ENCODE peak calls at places on chromosomes 12 and 14, in nine cellular contexts. J is cardiac muscle cell, U is HCT116, L is heart right ventricle, C is tibial artery, E is Peyer's patch, X is IMR-90, F is adrenal gland, Y is K562. Z is an unnamed sample.

GRCh38 chr12:104605685-104606084 is 148.9 kb downstream of the CHST11 start:
- DNase-seq in J (no peak), U (no peak), L (peak; percentile 60), C (peak; percentile 92), E (no peak), X (no peak), F (peak; percentile 77), Y (no peak), Z (peak; percentile 59)

GRCh38 chr12:110708917-110709316 is 20.0 kb upstream of the HVCN1 start:
- DNase-seq in J (no peak), U (no peak), L (no peak), C (no peak), E (no peak), X (no peak), F (no peak), Y (no peak), Z (no peak)

GRCh38 chr12:19002192-19002591 is 127.3 kb upstream of the PLEKHA5 start:
- DNase-seq in J (peak; percentile 56), U (no peak), L (no peak), C (no peak), E (no peak), X (no peak), F (no peak), Y (no peak), Z (no peak)

GRCh38 chr14:99784508-99784907 is 8.7 kb upstream of the EML1 start:
- DNase-seq in J (no peak), U (no peak), L (no peak), C (no peak), E (no peak), X (no peak), F (peak; percentile 42), Y (no peak), Z (no peak)

GRCh38 chr12:10235761-10236631 is 23.3 kb downstream of the GABARAPL1 start:
- DNase-seq in J (peak; percentile 61), U (peak; percentile 31), L (no peak), C (no peak), E (no peak), X (peak; percentile 44), F (no peak), Y (peak; percentile 45), Z (no peak)

GRCh38 chr12:22672951-22673350 is 48.0 kb downstream of the ETNK1 start:
- DNase-seq in J (peak; percentile 53), U (no peak), L (no peak), C (no peak), E (no peak), X (peak; percentile 79), F (no peak), Y (no peak), Z (no peak)

GRCh38 chr12:55681142-55682077 is 26.3 kb downstream of the ITGA7 start:
- DNase-seq in J (peak; percentile 62), U (peak; percentile 87), L (peak; percentile 65), C (peak; percentile 35), E (peak; percentile 21), X (peak; percentile 51), F (peak; percentile 65), Y (peak; percentile 20), Z (peak; percentile 54)

GRCh38 chr14:101470266-101470665 is 91.0 kb upstream of the DIO3 start:
- DNase-seq in J (no peak), U (no peak), L (no peak), C (no peak), E (no peak), X (no peak), F (no peak), Y (no peak), Z (no peak)

GRCh38 chr12:62919827-62920226 is 15.1 kb downstream of the PPM1H start:
- DNase-seq in J (peak; percentile 18), U (no peak), L (no peak), C (no peak), E (no peak), X (peak; percentile 63), F (no peak), Y (no peak), Z (no peak)

GRCh38 chr14:58280954-58281787 is 17.2 kb upstream of the ARID4A start:
- DNase-seq in J (peak; percentile 95), U (no peak), L (peak; percentile 65), C (no peak), E (no peak), X (peak; percentile 92), F (peak; percentile 88), Y (peak; percentile 25), Z (no peak)

GRCh38 chr12:132447731-132448452 is 42.1 kb upstream of the FBRSL1 start:
- DNase-seq in J (no peak), U (no peak), L (no peak), C (no peak), E (no peak), X (no peak), F (no peak), Y (no peak), Z (no peak)

GRCh38 chr12:58757422-58757821 is 162.9 kb downstream of the LRIG3 start:
- DNase-seq in J (peak; percentile 63), U (no peak), L (no peak), C (no peak), E (no peak), X (peak; percentile 98), F (no peak), Y (no peak), Z (no peak)

GRCh38 chr12:127340381-127340780 is 926.6 kb upstream of the TMEM132C start:
- DNase-seq in J (no peak), U (no peak), L (no peak), C (no peak), E (no peak), X (no peak), F (no peak), Y (no peak), Z (no peak)

GRCh38 chr12:94103986-94104385 is 44.4 kb upstream of the PLXNC1 start:
- DNase-seq in J (no peak), U (no peak), L (no peak), C (no peak), E (no peak), X (no peak), F (no peak), Y (no peak), Z (no peak)

GRCh38 chr12:94101902-94102660 is 46.3 kb upstream of the PLXNC1 start:
- DNase-seq in J (peak; percentile 90), U (peak; percentile 87), L (peak; percentile 88), C (peak; percentile 92), E (peak; percentile 88), X (peak; percentile 82), F (peak; percentile 96), Y (peak; percentile 77), Z (peak; percentile 84)

GRCh38 chr12:94100254-94100653 is 48.1 kb upstream of the PLXNC1 start:
- DNase-seq in J (peak; percentile 78), U (no peak), L (no peak), C (no peak), E (no peak), X (peak; percentile 58), F (peak; percentile 62), Y (peak; percentile 20), Z (no peak)

GRCh38 chr12:94099191-94099983 is 49.0 kb upstream of the PLXNC1 start:
- DNase-seq in J (peak; percentile 32), U (no peak), L (no peak), C (no peak), E (no peak), X (peak; percentile 81), F (peak; percentile 58), Y (peak; percentile 17), Z (no peak)

DNA sequence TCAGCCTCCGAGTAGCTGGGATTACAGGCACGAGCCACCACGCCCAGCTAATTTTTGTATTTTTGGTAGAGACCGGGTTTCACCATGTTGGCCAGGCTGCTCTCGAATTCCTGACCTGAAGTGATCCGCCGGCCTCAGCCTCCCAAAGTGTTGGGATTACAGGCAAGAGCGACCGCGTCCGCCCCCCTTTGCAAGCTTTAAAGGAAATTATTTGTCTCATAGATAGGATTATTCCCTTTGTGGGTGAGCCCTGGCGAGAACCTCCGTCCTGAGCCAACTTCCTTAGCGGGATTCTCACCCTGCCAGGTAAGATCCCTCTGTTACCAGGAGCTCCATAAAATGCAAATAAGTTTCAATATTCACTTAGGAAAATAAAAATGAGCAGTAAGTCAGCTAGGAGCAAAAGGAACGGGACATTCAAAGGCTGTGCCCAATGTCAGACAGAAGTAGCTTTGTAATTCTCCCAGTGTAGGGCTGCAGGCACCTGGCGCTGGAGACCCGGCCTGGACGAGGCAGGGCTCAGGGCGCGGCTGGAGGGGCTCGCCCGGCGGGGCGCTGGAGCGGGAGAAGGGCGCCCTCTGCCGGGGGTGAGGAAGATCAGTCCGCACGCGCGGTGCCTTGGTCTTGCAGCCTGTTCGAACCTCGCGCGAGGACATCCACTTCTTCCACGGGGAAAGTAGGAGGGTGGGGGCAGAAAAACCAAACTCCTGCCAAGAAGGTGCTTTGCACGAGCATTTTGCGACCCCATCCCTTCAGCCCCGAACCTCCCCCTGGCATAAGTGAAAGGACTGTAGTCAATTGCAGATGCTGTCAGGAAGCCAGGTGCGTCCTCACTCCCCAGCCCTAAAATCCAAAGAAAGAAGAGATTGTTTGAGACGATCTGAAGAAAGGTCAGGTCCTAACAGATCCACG is 47.1 kb upstream of the PLXNC1 start:
- DNase-seq in J (peak; percentile 82), U (peak; percentile 44), L (peak; percentile 74), C (peak; percentile 56), E (peak; percentile 69), X (peak; percentile 58), F (peak; percentile 83), Y (peak; percentile 85), Z (peak; percentile 79)
- H3K4me1 ChIP-seq in J (no peaks in the 10 kb centered on the region), U (peaks cover 18% of the 10 kb centered on the region), L (peaks cover 3% of the 10 kb centered on the region), C (peaks cover 12% of the 10 kb centered on the region), E (peaks cover 14% of the 10 kb centered on the region), X (peaks cover 10% of the 10 kb centered on the region), F (peaks cover 20% of the 10 kb centered on the region), Y (peaks cover 14% of the 10 kb centered on the region), Z (peaks cover 15% of the 10 kb centered on the region)

GRCh38 chr12:77204055-77204454 is 138.7 kb upstream of the E2F7 start:
- DNase-seq in J (peak; percentile 41), U (no peak), L (no peak), C (no peak), E (no peak), X (peak; percentile 5), F (no peak), Y (no peak), Z (no peak)
- TF ChIP-seq CTCF in J (peak; percentile 37), U (peak; percentile 30), L (no peak), C (no peak), E (no peak), X (peak; percentile 6), F (no peak), Y (no peak), Z (peak; percentile 26)

DNA sequence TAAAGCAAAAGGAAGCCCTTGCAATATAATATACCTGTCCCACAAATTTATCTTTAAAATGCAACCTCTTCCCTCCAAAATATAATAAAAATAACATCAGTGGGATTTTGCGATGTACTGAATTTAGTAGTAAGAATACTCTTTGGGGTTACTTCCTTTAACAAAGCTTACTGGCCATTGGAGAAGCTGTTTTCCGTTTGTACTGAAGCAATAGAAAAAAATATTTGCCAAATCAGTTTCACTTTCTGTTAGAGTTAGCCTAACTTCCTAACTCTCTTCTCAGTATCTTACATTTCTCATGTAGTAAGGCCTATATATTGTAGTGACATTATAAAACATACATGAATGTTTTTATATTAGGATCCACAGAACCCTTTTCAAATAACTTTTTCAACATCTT is 3.7 kb downstream of the MAX start:
- DNase-seq in J (peak; percentile 38), U (no peak), L (no peak), C (no peak), E (no peak), X (peak; percentile 46), F (no peak), Y (no peak), Z (no peak)
- H3K4me3 ChIP-seq in J (no peak overlapping the region), U (no peak overlapping the region), L (no peak overlapping the region), C (peak overlapping the region; percentile 1), E (no peak overlapping the region), X (no peak overlapping the region), F (no peak overlapping the region), Y (no peak overlapping the region), Z (peak overlapping the region; percentile 51)

DNA sequence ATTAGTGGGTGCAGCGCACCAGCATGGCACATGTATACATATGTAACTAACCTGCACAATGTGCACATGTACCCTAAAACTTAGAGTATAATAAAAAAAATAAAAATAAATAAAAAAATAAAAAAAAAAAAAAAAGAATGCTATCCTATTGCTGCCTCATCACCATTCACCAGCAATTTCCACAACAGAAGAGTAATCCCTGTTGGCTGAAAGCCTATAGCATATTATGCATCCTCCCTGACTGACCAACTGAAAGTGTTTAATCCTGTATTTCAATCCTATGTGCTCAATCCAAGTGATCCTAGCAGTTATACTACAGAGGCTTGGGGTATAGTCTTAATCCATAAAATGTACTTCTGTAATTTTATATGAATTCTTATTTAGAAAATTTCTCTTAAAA is 18.5 kb downstream of the DICER1 start:
- DNase-seq in J (peak; percentile 15), U (no peak), L (no peak), C (no peak), E (no peak), X (peak; percentile 18), F (no peak), Y (no peak), Z (no peak)
- H3K4me1 ChIP-seq in J (no peaks in the 10 kb centered on the region), U (no peaks in the 10 kb centered on the region), L (peaks cover 49% of the 10 kb centered on the region), C (peaks cover 51% of the 10 kb centered on the region), E (peaks cover 33% of the 10 kb centered on the region), X (peaks cover 15% of the 10 kb centered on the region), F (peaks cover 71% of the 10 kb centered on the region), Y (no peaks in the 10 kb centered on the region), Z (peaks cover 94% of the 10 kb centered on the region)

Z was measured in left ventricle myocardium inferior.